ENCODE peak calls at places on chromosome 11, in nine cellular contexts. E is glutamatergic neuron; K is Daoy; A is body of pancreas; B is NCI-H524; X is islet precursor cell; O is ELR; V is AG08395; H is stimulated activated CD8-positive, alpha-beta memory T cell treated with anti-CD3 and anti-CD28 coated beads, Interleukin-4, amount 100 ng/mL, for 48 hours. F is an unnamed sample.

GRCh38 chr11:46210133-46210636 is 67.3 kb upstream of the CREB3L1 start:
- DNase-seq in V (peak; percentile 81), X (no peak), O (peak; percentile 67), K (peak; percentile 48), A (no peak), B (no peak), H (no peak), E (no peak), F (no peak)

GRCh38 chr11:80144932-80145612 is 704.2 kb upstream of the TENM4 start:
- DNase-seq in A (no peak), X (no peak), V (no peak), H (no peak), K (no peak), O (no peak), B (no peak), E (no peak), F (no peak)

GRCh38 chr11:64226507-64227051 is 505 bp downstream of the NUDT22 start:
- DNase-seq in A (peak; percentile 79), O (peak; percentile 30), H (peak; percentile 79), X (no peak), B (peak; percentile 80), K (peak; percentile 48), E (no peak), V (no peak), F (peak; percentile 49)

GRCh38 chr11:20158597-20159257 is 1.5 kb downstream of the DBX1 start:
- DNase-seq in A (peak; percentile 70), B (peak; percentile 4), X (peak; percentile 90), K (peak; percentile 77), V (peak; percentile 71), E (peak; percentile 39), H (peak; percentile 34), O (peak; percentile 61), F (no peak)

GRCh38 chr11:119115484-119116234 is 5.7 kb upstream of the HINFP start:
- DNase-seq in A (no peak), H (peak; percentile 40), V (no peak), X (no peak), O (no peak), K (no peak), B (no peak), E (no peak), F (no peak)

GRCh38 chr11:473975-474785 is 24.1 kb downstream of the PTDSS2 start:
- DNase-seq in X (no peak), O (no peak), K (no peak), B (peak; percentile 99), E (peak; percentile 78), H (no peak), V (no peak), A (no peak), F (peak; percentile 95)

GRCh38 chr11:67563354-67564114 is 20.1 kb upstream of the GSTP1 start:
- DNase-seq in A (peak; percentile 74), V (peak; percentile 68), E (no peak), O (peak; percentile 91), K (peak; percentile 96), H (no peak), B (no peak), X (peak; percentile 91), F (no peak)

GRCh38 chr11:32154275-32154674 is 63.4 kb downstream of the RCN1 start:
- DNase-seq in X (no peak), E (no peak), H (no peak), K (peak; percentile 18), V (no peak), A (no peak), O (peak; percentile 63), B (peak; percentile 63), F (peak; percentile 58)

GRCh38 chr11:67055812-67056211 is 835 bp upstream of the RHOD start:
- DNase-seq in E (no peak), A (peak; percentile 43), K (no peak), B (peak; percentile 29), V (peak; percentile 38), O (no peak), X (no peak), H (no peak), F (no peak)

F was measured in NCI-H82.